ENCODE peak calls at places on chromosomes 7 and 10, in five cellular contexts. One of them, this sample, is unnamed.

GRCh38 chr10:6171891-6172354 is 30.8 kb upstream of the PFKFB3 start:
- DNase-seq in CD8-positive, alpha-beta T cell: no peak
- DNase-seq in prostate gland: no peak
- DNase-seq in hepatocyte: no peak
- DNase-seq in HepG2: no peak
- DNase-seq in this sample: peak; percentile 97

GRCh38 chr7:111357691-111358090 is 204.6 kb downstream of the IMMP2L start:
- DNase-seq in CD8-positive, alpha-beta T cell: no peak
- DNase-seq in prostate gland: no peak
- DNase-seq in hepatocyte: no peak
- DNase-seq in HepG2: no peak
- DNase-seq in this sample: peak; percentile 40

GRCh38 chr7:19056305-19056704 is 61.1 kb downstream of the TWIST1 start:
- DNase-seq in CD8-positive, alpha-beta T cell: no peak
- DNase-seq in prostate gland: no peak
- DNase-seq in hepatocyte: no peak
- DNase-seq in HepG2: no peak
- DNase-seq in this sample: no peak

GRCh38 chr10:43137701-43137970 is 609 bp upstream of the CSGALNACT2 start:
- DNase-seq in CD8-positive, alpha-beta T cell: no peak
- DNase-seq in prostate gland: no peak
- DNase-seq in hepatocyte: peak; percentile 69
- DNase-seq in HepG2: peak; percentile 18
- DNase-seq in this sample: peak; percentile 60

GRCh38 chr7:77482015-77482414 is 55.1 kb upstream of the PTPN12 start:
- DNase-seq in CD8-positive, alpha-beta T cell: no peak
- DNase-seq in prostate gland: peak; percentile 85
- DNase-seq in hepatocyte: peak; percentile 76
- DNase-seq in HepG2: peak; percentile 84
- DNase-seq in this sample: no peak

GRCh38 chr10:58651040-58651439 is 138.4 kb downstream of the BICC1 start:
- DNase-seq in CD8-positive, alpha-beta T cell: no peak
- DNase-seq in prostate gland: no peak
- DNase-seq in hepatocyte: peak; percentile 20
- DNase-seq in HepG2: no peak
- DNase-seq in this sample: peak; percentile 88

GRCh38 chr7:5633161-5634106 is 148.0 kb downstream of the RNF216 start:
- DNase-seq in CD8-positive, alpha-beta T cell: no peak
- DNase-seq in prostate gland: no peak
- DNase-seq in hepatocyte: no peak
- DNase-seq in HepG2: no peak
- DNase-seq in this sample: peak; percentile 34

GRCh38 chr10:73096041-73096451 is 620 bp downstream of the P4HA1 start:
- DNase-seq in CD8-positive, alpha-beta T cell: peak; percentile 35
- DNase-seq in prostate gland: peak; percentile 73
- DNase-seq in hepatocyte: peak; percentile 86
- DNase-seq in HepG2: no peak
- DNase-seq in this sample: peak; percentile 71

GRCh38 chr7:25557379-25557916 is 329.2 kb upstream of the NPVF start:
- DNase-seq in CD8-positive, alpha-beta T cell: no peak
- DNase-seq in prostate gland: no peak
- DNase-seq in hepatocyte: peak; percentile 34
- DNase-seq in HepG2: no peak
- DNase-seq in this sample: no peak

GRCh38 chr10:78629773-78630172 is 439.0 kb upstream of the ZMIZ1 start:
- DNase-seq in CD8-positive, alpha-beta T cell: no peak
- DNase-seq in prostate gland: no peak
- DNase-seq in hepatocyte: no peak
- DNase-seq in HepG2: no peak
- DNase-seq in this sample: no peak

GRCh38 chr7:129865932-129866214 is 86.9 kb downstream of the UBE2H start:
- DNase-seq in CD8-positive, alpha-beta T cell: no peak
- DNase-seq in prostate gland: no peak
- DNase-seq in hepatocyte: no peak
- DNase-seq in HepG2: no peak
- DNase-seq in this sample: no peak

GRCh38 chr7:115099906-115100305 is 178.0 kb downstream of the MDFIC start:
- DNase-seq in CD8-positive, alpha-beta T cell: no peak
- DNase-seq in prostate gland: no peak
- DNase-seq in hepatocyte: peak; percentile 56
- DNase-seq in HepG2: peak; percentile 52
- DNase-seq in this sample: peak; percentile 80

GRCh38 chr7:80815733-80816132 is 103.1 kb downstream of the SEMA3C start:
- DNase-seq in CD8-positive, alpha-beta T cell: no peak
- DNase-seq in prostate gland: no peak
- DNase-seq in hepatocyte: no peak
- DNase-seq in HepG2: no peak
- DNase-seq in this sample: no peak

GRCh38 chr7:50957855-50958254 is 175.2 kb upstream of the GRB10 start:
- DNase-seq in CD8-positive, alpha-beta T cell: no peak
- DNase-seq in prostate gland: no peak
- DNase-seq in hepatocyte: no peak
- DNase-seq in HepG2: no peak
- DNase-seq in this sample: no peak

GRCh38 chr10:79202188-79203013 is 133.6 kb downstream of the ZMIZ1 start:
- DNase-seq in CD8-positive, alpha-beta T cell: no peak
- DNase-seq in prostate gland: no peak
- DNase-seq in hepatocyte: peak; percentile 61
- DNase-seq in HepG2: peak; percentile 31
- DNase-seq in this sample: peak; percentile 27

GRCh38 chr7:114048386-114049235 is 129.8 kb upstream of the PPP1R3A start:
- DNase-seq in CD8-positive, alpha-beta T cell: no peak
- DNase-seq in prostate gland: no peak
- DNase-seq in hepatocyte: peak; percentile 11
- DNase-seq in HepG2: peak; percentile 12
- DNase-seq in this sample: peak; percentile 31

DNA sequence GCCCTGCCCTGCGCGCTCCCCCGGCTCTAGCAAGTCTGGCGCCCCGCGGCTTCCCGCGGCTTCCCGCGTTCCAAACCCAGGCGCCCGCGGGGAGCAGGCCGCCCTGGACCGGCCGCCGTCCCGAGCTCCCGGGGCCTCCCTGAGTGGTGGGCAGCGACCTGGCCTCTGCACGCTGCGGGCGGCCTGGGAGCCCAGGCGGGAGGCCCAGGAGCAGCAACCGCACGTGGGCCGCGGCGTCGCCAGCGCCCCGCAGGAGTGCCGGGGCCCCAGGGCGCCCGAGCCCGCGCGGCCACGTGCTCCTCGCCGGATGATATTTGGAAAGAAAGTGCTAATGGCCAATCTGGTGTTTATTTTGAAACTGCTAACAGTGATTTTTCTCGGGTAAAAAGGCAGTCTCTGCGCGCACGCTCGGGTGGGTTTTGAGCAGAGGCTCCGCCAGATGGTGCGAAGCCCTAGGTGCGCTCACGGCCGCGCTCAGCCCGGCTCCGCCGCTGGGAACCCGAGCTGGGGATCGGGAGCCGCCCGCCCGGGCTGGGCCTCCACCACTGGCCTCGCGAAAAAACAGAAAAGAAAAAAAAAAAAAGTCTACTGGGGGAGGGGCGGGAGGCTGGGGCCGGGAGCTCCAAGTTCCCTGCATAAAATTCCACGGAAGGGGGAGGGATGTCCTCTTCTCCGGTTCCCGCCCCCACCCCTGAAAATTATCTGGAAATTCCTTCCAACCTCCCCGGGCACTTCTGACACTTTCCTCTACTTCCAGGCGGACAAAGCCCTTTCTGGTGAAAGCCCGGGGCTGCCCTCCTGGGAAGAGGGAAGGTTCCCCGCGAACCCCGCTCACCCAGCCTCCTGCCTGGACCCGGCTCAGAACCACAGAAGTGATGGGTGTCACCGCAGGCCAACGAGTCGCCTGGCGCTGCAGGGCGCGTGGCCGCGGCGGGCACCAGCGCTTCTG is 4.3 kb downstream of the EBF3 start:
- DNase-seq in CD8-positive, alpha-beta T cell: no peak
- DNase-seq in prostate gland: no peak
- DNase-seq in hepatocyte: no peak
- DNase-seq in HepG2: no peak
- DNase-seq in this sample: no peak
- H3K4me3 ChIP-seq in CD8-positive, alpha-beta T cell: no peak overlapping the region
- H3K4me3 ChIP-seq in prostate gland: no peak overlapping the region
- H3K4me3 ChIP-seq in hepatocyte: no peak overlapping the region
- H3K4me3 ChIP-seq in HepG2: no peak overlapping the region
- H3K4me3 ChIP-seq in this sample: no peak overlapping the region

DNA sequence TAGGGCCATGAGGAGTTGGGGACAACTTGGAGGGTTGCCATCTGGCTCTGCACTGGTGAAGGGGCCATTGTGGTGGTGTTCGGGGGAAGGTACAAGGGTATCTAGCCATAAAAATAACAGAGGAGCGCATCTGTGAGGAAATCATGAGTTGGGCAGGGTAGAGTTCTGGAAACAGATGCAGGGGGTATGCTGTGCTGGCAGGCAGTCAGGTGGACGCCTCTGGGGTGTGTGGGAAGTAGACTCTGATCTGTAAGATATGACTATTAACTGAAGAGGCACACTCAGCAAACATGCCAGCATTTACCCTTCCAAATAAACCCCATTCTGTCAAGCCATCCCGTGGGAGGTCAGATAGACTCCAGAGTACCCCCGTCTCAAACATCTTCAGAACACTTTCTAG is 79.8 kb downstream of the CLEC2L start:
- DNase-seq in CD8-positive, alpha-beta T cell: no peak
- DNase-seq in prostate gland: no peak
- DNase-seq in hepatocyte: no peak
- DNase-seq in HepG2: no peak
- DNase-seq in this sample: no peak
- TF ChIP-seq CTCF in CD8-positive, alpha-beta T cell: no peak
- TF ChIP-seq CTCF in prostate gland: no peak
- TF ChIP-seq CTCF in hepatocyte: no peak
- TF ChIP-seq CTCF in HepG2: no peak
- TF ChIP-seq CTCF in this sample: no peak

GRCh38 chr7:36391436-36392198 is 2.0 kb downstream of the ANLN start:
- DNase-seq in CD8-positive, alpha-beta T cell: no peak
- DNase-seq in prostate gland: no peak
- DNase-seq in hepatocyte: no peak
- DNase-seq in HepG2: no peak
- DNase-seq in this sample: peak; percentile 37
- H3K4me3 ChIP-seq in CD8-positive, alpha-beta T cell: no peak overlapping the region
- H3K4me3 ChIP-seq in prostate gland: no peak overlapping the region
- H3K4me3 ChIP-seq in hepatocyte: no peak overlapping the region
- H3K4me3 ChIP-seq in HepG2: peak overlapping the region; percentile 97
- H3K4me3 ChIP-seq in this sample: peak overlapping the region; percentile 88

GRCh38 chr7:1758859-1759521 is 88.9 kb downstream of the ELFN1 start:
- DNase-seq in CD8-positive, alpha-beta T cell: no peak
- DNase-seq in prostate gland: no peak
- DNase-seq in hepatocyte: no peak
- DNase-seq in HepG2: no peak
- DNase-seq in this sample: no peak
- TF ChIP-seq CTCF in CD8-positive, alpha-beta T cell: no peak
- TF ChIP-seq CTCF in prostate gland: no peak
- TF ChIP-seq CTCF in hepatocyte: no peak
- TF ChIP-seq CTCF in HepG2: no peak
- TF ChIP-seq CTCF in this sample: no peak

GRCh38 chr7:92061154-92061553 is 73.1 kb downstream of the CYP51A1 start:
- DNase-seq in CD8-positive, alpha-beta T cell: no peak
- DNase-seq in prostate gland: no peak
- DNase-seq in hepatocyte: no peak
- DNase-seq in HepG2: no peak
- DNase-seq in this sample: no peak

GRCh38 chr7:92057375-92057774 is 76.9 kb downstream of the CYP51A1 start:
- DNase-seq in CD8-positive, alpha-beta T cell: no peak
- DNase-seq in prostate gland: peak; percentile 61
- DNase-seq in hepatocyte: peak; percentile 75
- DNase-seq in HepG2: no peak
- DNase-seq in this sample: peak; percentile 7

GRCh38 chr7:92058040-92058439 is 76.2 kb downstream of the CYP51A1 start:
- DNase-seq in CD8-positive, alpha-beta T cell: no peak
- DNase-seq in prostate gland: no peak
- DNase-seq in hepatocyte: no peak
- DNase-seq in HepG2: no peak
- DNase-seq in this sample: no peak

GRCh38 chr7:92056276-92056675 is 78.0 kb downstream of the CYP51A1 start:
- DNase-seq in CD8-positive, alpha-beta T cell: no peak
- DNase-seq in prostate gland: no peak
- DNase-seq in hepatocyte: peak; percentile 8
- DNase-seq in HepG2: no peak
- DNase-seq in this sample: no peak

DNA sequence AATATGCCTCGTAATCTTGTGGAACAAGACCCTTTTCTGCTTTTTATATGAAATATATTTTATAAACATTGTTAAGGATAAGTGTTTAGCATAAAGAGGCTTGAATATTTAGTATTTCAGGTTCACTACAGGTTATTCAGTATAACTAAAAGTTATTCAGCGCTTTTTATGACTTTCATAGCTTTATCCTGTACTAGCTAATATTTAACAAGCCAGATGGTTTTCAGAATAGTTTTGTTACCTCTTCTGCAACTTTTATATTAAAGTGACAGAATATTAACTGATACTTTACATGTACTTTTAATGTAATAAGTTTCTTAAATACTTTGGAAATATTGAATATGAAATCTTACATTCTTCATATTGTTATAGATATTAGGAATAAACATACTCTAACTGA is 75.4 kb downstream of the CYP51A1 start:
- DNase-seq in CD8-positive, alpha-beta T cell: no peak
- DNase-seq in prostate gland: no peak
- DNase-seq in hepatocyte: no peak
- DNase-seq in HepG2: no peak
- DNase-seq in this sample: no peak
- H3K4me3 ChIP-seq in CD8-positive, alpha-beta T cell: no peak overlapping the region
- H3K4me3 ChIP-seq in prostate gland: no peak overlapping the region
- H3K4me3 ChIP-seq in hepatocyte: no peak overlapping the region
- H3K4me3 ChIP-seq in HepG2: no peak overlapping the region
- H3K4me3 ChIP-seq in this sample: no peak overlapping the region

This sample was measured in astrocyte of the spinal cord.